ENCODE peak calls at places on chromosome 9, in ten cellular contexts. D, I, W, A, K, Q, B, E, H and L are unnamed samples.

GRCh38 chr9:133374612-133375115 is 1.2 kb downstream of the SURF4 start:
- DNase-seq in H (peak; percentile 8), B (no peak), W (no peak), E (no peak), A (no peak), I (no peak), K (peak; percentile 54), D (no peak), Q (peak; percentile 55), L (no peak)

GRCh38 chr9:110880123-110880522 is 158.1 kb downstream of the LPAR1 start:
- DNase-seq in B (no peak), I (no peak), E (no peak), Q (peak; percentile 64), H (no peak), K (no peak), W (no peak), A (no peak), D (no peak), L (no peak)

GRCh38 chr9:135198144-135198543 is 110.7 kb downstream of the OLFM1 start:
- DNase-seq in W (no peak), B (no peak), H (no peak), I (no peak), D (no peak), E (no peak), Q (no peak), K (no peak), A (no peak), L (no peak)

GRCh38 chr9:116193636-116194035 is 40.0 kb downstream of the PAPPA start:
- DNase-seq in B (no peak), I (no peak), H (no peak), E (no peak), W (no peak), Q (peak; percentile 62), D (no peak), A (no peak), K (no peak), L (no peak)

GRCh38 chr9:11402621-11403020 is 789.8 kb upstream of the PTPRD start:
- DNase-seq in E (no peak), A (no peak), H (no peak), K (no peak), W (no peak), B (no peak), I (no peak), D (no peak), Q (no peak), L (no peak)

GRCh38 chr9:99472240-99472915 is 250.3 kb downstream of the SEC61B start:
- DNase-seq in W (no peak), D (no peak), H (no peak), E (no peak), A (no peak), I (no peak), K (no peak), B (no peak), Q (no peak), L (peak; percentile 2)

GRCh38 chr9:8115570-8115969 is 316.0 kb upstream of the DMAC1 start:
- DNase-seq in K (no peak), B (no peak), D (no peak), W (no peak), H (no peak), Q (no peak), A (no peak), E (no peak), I (no peak), L (peak; percentile 1)

GRCh38 chr9:78575791-78576190 is 278.9 kb downstream of the PSAT1 start:
- DNase-seq in I (no peak), K (no peak), E (no peak), Q (no peak), B (peak; percentile 15), D (no peak), W (no peak), A (no peak), H (no peak), L (no peak)

GRCh38 chr9:35844628-35845301 is 15.7 kb downstream of the TMEM8B start:
- DNase-seq in A (no peak), K (peak; percentile 24), D (no peak), I (no peak), H (no peak), Q (peak; percentile 93), E (no peak), W (no peak), B (peak; percentile 30), L (no peak)

GRCh38 chr9:121858788-121859187 is 207.4 kb downstream of the DAB2IP start:
- DNase-seq in K (peak; percentile 6), D (no peak), E (no peak), W (no peak), B (no peak), I (no peak), H (no peak), A (no peak), Q (no peak), L (no peak)

GRCh38 chr9:94298949-94299599 is 29.4 kb downstream of the NUTM2F start:
- DNase-seq in Q (no peak), H (no peak), W (no peak), E (no peak), D (no peak), A (no peak), I (no peak), K (no peak), B (no peak), L (no peak)

GRCh38 chr9:124747065-124747464 is 24.0 kb downstream of the NR6A1 start:
- DNase-seq in Q (no peak), W (no peak), H (no peak), E (no peak), D (no peak), I (no peak), A (no peak), B (no peak), K (no peak), L (no peak)

GRCh38 chr9:100472268-100472667 is 681 bp upstream of the TMEFF1 start:
- DNase-seq in H (no peak), Q (no peak), A (no peak), D (no peak), E (no peak), W (no peak), K (no peak), I (no peak), B (no peak), L (no peak)

GRCh38 chr9:97786341-97786740 is 66.7 kb upstream of the FOXE1 start:
- DNase-seq in K (no peak), H (no peak), Q (peak; percentile 7), I (no peak), A (no peak), D (no peak), W (no peak), E (no peak), B (peak; percentile 65), L (no peak)

GRCh38 chr9:114487607-114488300 is 17.5 kb downstream of the WHRN start:
- DNase-seq in W (peak; percentile 46), D (peak; percentile 31), B (peak; percentile 67), K (peak; percentile 52), H (peak; percentile 55), I (peak; percentile 83), E (no peak), Q (peak; percentile 77), A (no peak), L (peak; percentile 35)

GRCh38 chr9:78622131-78622530 is 325.2 kb downstream of the PSAT1 start:
- DNase-seq in A (no peak), H (no peak), K (no peak), I (no peak), W (no peak), B (no peak), D (no peak), Q (no peak), E (no peak), L (no peak)

GRCh38 chr9:134456740-134457315 is 130.6 kb downstream of the RXRA start:
- DNase-seq in B (no peak), H (no peak), I (no peak), Q (no peak), D (no peak), K (no peak), E (no peak), W (no peak), A (no peak), L (no peak)

GRCh38 chr9:89749500-89750116 is 144.8 kb downstream of the GADD45G start:
- DNase-seq in E (no peak), K (no peak), D (no peak), H (no peak), B (no peak), Q (no peak), W (no peak), I (no peak), A (no peak), L (no peak)

GRCh38 chr9:4293293-4293931 is 6.5 kb downstream of the GLIS3 start:
- DNase-seq in E (no peak), D (no peak), I (no peak), B (no peak), A (no peak), K (no peak), Q (peak; percentile 97), H (no peak), W (no peak), L (no peak)

GRCh38 chr9:92650839-92651621 is 18.9 kb downstream of the IPPK start:
- DNase-seq in K (no peak), E (peak; percentile 74), D (no peak), Q (peak; percentile 93), W (peak; percentile 61), A (no peak), H (no peak), B (no peak), I (no peak), L (no peak)

GRCh38 chr9:5735072-5735471 is 97.8 kb downstream of the ERMP1 start:
- DNase-seq in B (no peak), A (no peak), D (no peak), W (no peak), I (no peak), Q (no peak), K (no peak), E (no peak), H (no peak), L (no peak)

GRCh38 chr9:96075111-96075510 is 199.6 kb downstream of the ERCC6L2 start:
- DNase-seq in Q (no peak), A (no peak), E (no peak), H (no peak), W (no peak), D (no peak), I (no peak), B (no peak), K (no peak), L (no peak)